ENCODE peak calls at places on chromosomes 7 and 10, in five cellular contexts. V, F, Q, A and X are unnamed samples.

GRCh38 chr10:77333610-77334340 is 303.8 kb downstream of the KCNMA1 start:
- DNase-seq in Q (peak), A (no peak), V (no peak), F (no peak), X (no peak)

GRCh38 chr10:18071591-18071990 is 68.6 kb upstream of the CACNB2 start:
- DNase-seq in V (no peak), F (no peak), A (no peak), Q (peak), X (no peak)

GRCh38 chr10:49642311-49642710 is 28.5 kb downstream of the CHAT start:
- DNase-seq in F (no peak), Q (no peak), V (no peak), A (no peak), X (no peak)

GRCh38 chr10:82289945-82290344 is 415.0 kb downstream of the NRG3 start:
- DNase-seq in V (no peak), F (no peak), A (no peak), Q (no peak), X (no peak)

GRCh38 chr7:65951837-65952578 is 30.0 kb downstream of the GUSB start:
- DNase-seq in V (no peak), Q (peak), F (no peak), A (peak), X (peak)

GRCh38 chr7:131095346-131095745 is 232.3 kb upstream of the MKLN1 start:
- DNase-seq in F (no peak), A (no peak), Q (no peak), V (no peak), X (no peak)

GRCh38 chr7:83427929-83428328 is 221.0 kb downstream of the SEMA3E start:
- DNase-seq in V (no peak), A (no peak), Q (peak), F (no peak), X (no peak)

GRCh38 chr7:90271753-90272152 is 26.8 kb downstream of the CFAP69 start:
- DNase-seq in V (no peak), Q (peak), F (no peak), A (no peak), X (peak)

GRCh38 chr10:36578306-36578705 is 547.1 kb upstream of the ANKRD30A start:
- DNase-seq in F (no peak), A (no peak), Q (no peak), V (no peak), X (no peak)

GRCh38 chr7:134245253-134245652 is 71.5 kb downstream of the SLC35B4 start:
- DNase-seq in Q (no peak), F (no peak), A (no peak), V (no peak), X (no peak)

GRCh38 chr10:35132727-35133126 is 6.1 kb downstream of the CREM start:
- DNase-seq in F (no peak), A (no peak), Q (no peak), V (no peak), X (no peak)
- H3K4me3 ChIP-seq in F (no peak), A (no peak), Q (no peak), V (no peak), X (no peak)

GRCh38 chr10:131943021-131943814 is 38.5 kb downstream of the BNIP3 start:
- DNase-seq in V (no peak), Q (peak), F (no peak), A (no peak), X (peak)
- TF ChIP-seq CTCF in V (no peak), Q (peak), F (no peak), A (peak), X (peak)

DNA sequence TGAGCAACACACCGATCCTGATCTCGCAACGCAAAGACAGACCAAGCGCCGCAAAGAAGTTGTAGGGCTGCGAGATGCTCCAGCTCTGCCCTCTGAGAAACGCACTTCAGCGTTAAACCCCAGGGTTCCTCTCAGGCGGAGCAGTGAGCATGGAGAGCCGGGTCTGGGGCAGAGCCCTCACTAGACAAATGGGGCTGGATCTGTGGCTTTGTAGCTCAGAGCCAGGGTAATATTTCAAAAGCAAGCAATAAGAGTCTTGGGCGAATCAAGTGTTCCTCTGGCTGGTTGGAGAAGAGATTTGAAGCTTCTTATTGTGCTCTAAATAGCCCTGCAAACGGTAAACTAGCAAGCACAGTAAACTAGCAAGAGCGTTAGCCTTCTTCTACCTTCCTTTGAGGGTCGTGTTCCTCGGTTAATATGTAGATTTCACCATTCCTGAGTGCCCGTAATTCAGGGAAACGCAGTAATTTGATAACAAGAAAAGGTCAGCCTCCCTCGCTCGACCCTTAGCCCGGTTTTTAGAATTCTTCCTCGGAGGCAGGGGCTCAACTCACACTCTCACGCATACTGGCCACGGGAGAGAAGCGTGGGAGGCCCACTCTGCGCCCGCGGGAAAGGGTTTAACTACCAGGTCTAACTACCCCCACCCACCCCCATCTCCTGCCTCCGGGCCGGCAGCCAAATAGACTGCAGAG is 6.7 kb downstream of the SKAP2 start:
- DNase-seq in Q (peak), A (peak), V (peak), F (no peak), X (peak)
- H3K4me3 ChIP-seq in Q (no peak), A (peak), V (no peak), F (no peak), X (no peak)

DNA sequence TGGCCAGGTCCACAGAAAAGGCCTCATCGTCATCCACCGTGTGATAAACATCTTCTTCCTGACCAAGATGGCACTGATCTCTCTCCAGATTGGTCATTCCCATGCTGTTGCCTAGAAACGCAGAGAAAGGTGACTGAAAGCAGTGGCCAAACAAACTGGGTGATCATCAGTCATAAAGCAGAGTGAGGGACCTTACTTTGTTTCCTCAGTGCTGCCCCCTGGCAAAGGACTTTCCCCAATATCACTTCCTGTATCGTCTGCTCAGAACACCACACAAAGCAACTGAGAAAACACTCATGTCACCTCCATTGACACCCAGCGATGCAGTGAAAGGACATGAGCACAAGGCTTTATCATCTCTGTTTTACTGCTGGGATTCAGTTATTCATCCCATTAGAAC is 40.0 kb upstream of the TM9SF3 start:
- DNase-seq in F (no peak), Q (no peak), V (no peak), A (no peak), X (no peak)
- TF ChIP-seq CTCF in F (no peak), Q (peak), V (no peak), A (no peak), X (no peak)

GRCh38 chr7:7157887-7158271 is 24.5 kb upstream of the C1GALT1 start:
- DNase-seq in Q (peak), V (no peak), F (no peak), A (no peak), X (peak)
- H3K4me3 ChIP-seq in Q (no peak), V (no peak), F (no peak), A (peak), X (peak)

GRCh38 chr10:234708-235406 is 99.6 kb downstream of the ZMYND11 start:
- DNase-seq in V (no peak), Q (no peak), F (no peak), A (no peak), X (no peak)
- TF ChIP-seq CTCF in V (no peak), Q (no peak), F (no peak), A (no peak), X (no peak)

GRCh38 chr10:101224910-101225823 is 4.1 kb downstream of the LBX1 start:
- DNase-seq in Q (no peak), V (no peak), F (no peak), A (no peak), X (no peak)
- H3K4me3 ChIP-seq in Q (no peak), V (peak), F (no peak), A (peak), X (no peak)

DNA sequence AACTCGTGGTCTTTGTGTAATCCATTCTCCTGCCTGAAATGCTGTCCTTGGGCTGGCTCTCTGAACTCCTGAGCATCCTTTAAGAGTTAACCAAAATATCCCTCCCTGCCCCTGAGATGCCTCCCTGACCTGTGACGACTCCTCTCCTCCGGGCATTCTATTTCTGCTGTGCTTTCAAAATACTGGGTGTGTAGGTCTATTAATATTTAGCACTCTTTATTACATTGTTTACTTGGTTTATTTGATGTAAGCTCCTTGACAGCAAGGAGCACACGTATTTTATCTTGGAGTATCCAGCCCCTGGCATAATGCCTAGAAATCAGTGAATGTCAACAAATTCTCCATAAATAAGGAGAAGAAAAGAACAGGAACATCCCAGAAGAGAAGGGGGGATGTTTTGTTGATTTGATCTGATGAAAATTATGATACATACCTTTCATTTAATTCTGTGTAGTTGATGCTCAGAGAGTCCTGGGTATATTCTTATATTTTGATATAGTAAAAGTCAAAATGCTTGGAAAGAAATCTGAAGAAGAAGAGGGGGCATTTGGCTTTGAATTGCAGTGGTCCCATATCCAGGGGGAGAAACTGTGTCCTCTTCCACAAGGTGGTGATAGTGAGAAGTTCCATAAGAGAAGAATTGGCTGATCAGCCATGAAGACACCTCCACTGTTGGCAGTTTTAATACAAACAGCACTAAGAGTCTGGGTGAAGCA is 107.7 kb upstream of the MPP7 start:
- DNase-seq in Q (peak), F (no peak), A (no peak), V (no peak), X (peak)
- TF ChIP-seq CTCF in Q (peak), F (no peak), A (no peak), V (no peak), X (peak)

DNA sequence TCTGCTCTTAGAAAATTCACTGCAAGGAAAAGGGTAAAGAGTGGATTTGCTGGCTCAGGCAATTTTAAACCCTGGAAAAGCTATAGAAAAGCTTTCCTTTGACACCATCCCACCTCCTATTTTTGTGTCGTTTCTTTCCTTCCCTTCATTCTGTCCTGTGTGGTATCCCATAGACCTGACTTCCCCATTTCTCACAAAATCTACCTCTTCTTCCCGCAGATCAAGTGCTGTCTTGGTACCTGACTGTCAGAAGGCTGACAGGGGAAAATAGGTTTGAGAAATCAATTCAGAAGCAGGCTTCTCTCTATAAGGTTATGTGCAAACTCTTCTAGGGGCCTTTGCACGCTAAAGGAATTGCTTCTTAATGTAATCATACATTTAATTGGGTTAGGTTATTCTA is 98.9 kb downstream of the MTPN start:
- DNase-seq in A (no peak), F (no peak), Q (no peak), V (no peak), X (no peak)
- H3K4me3 ChIP-seq in A (no peak), F (no peak), Q (no peak), V (no peak), X (no peak)

DNA sequence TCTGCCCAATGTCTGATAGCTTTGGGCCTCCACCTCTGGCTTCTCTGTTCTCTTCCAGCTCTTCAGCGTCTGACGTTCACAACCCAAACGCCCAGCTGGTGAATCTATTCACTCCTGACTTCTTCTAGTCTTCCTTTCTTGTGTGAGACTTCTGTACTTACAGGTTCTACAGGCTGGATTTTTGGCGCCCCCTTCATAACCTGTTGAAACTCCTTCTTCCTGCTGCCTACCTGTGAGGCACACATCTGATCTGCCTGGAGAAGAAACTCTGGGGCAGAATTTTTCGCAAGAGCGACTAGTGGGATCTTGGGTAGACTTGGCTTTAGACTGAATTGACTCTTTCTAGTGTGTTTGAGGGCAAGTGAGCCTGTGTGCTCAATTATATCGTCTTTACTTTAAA is 249.3 kb downstream of the REEP3 start:
- DNase-seq in F (no peak), V (no peak), A (no peak), Q (no peak), X (no peak)
- TF ChIP-seq CTCF in F (no peak), V (no peak), A (no peak), Q (no peak), X (no peak)